ENCODE peak calls at places on chromosomes 6 and 20, in four cellular contexts. One of them, this sample, is unnamed.

GRCh38 chr20:25294459-25295385 is 46.8 kb downstream of the PYGB start:
- DNase-seq in fibroblast of pulmonary artery: peak
- DNase-seq in uterus: peak
- DNase-seq in GM10248: peak
- DNase-seq in this sample: peak

GRCh38 chr6:119533603-119534279 is 184.2 kb upstream of the MAN1A1 start:
- DNase-seq in fibroblast of pulmonary artery: peak
- DNase-seq in uterus: no peak
- DNase-seq in GM10248: peak
- DNase-seq in this sample: peak

GRCh38 chr6:158278015-158278414 is 34.2 kb upstream of the TULP4 start:
- DNase-seq in fibroblast of pulmonary artery: no peak
- DNase-seq in uterus: no peak
- DNase-seq in GM10248: no peak
- DNase-seq in this sample: no peak

GRCh38 chr6:89281779-89282246 is 33.3 kb downstream of the GABRR2 start:
- DNase-seq in fibroblast of pulmonary artery: peak
- DNase-seq in uterus: no peak
- DNase-seq in GM10248: peak
- DNase-seq in this sample: peak

GRCh38 chr20:19699132-19699971 is 58.7 kb upstream of the RIN2 start:
- DNase-seq in fibroblast of pulmonary artery: peak
- DNase-seq in uterus: no peak
- DNase-seq in GM10248: no peak
- DNase-seq in this sample: peak

GRCh38 chr20:21102252-21102609 is 3.9 kb downstream of the LINC00237 start:
- DNase-seq in fibroblast of pulmonary artery: no peak
- DNase-seq in uterus: no peak
- DNase-seq in GM10248: peak
- DNase-seq in this sample: no peak

GRCh38 chr20:53834749-53835148 is 235.6 kb downstream of the BCAS1 start:
- DNase-seq in fibroblast of pulmonary artery: no peak
- DNase-seq in uterus: no peak
- DNase-seq in GM10248: no peak
- DNase-seq in this sample: no peak

GRCh38 chr6:108608453-108609275 is 47.9 kb downstream of the FOXO3 start:
- DNase-seq in fibroblast of pulmonary artery: peak
- DNase-seq in uterus: no peak
- DNase-seq in GM10248: no peak
- DNase-seq in this sample: peak

GRCh38 chr6:170224694-170225660 is 65.9 kb downstream of the DLL1 start:
- DNase-seq in fibroblast of pulmonary artery: no peak
- DNase-seq in uterus: peak
- DNase-seq in GM10248: no peak
- DNase-seq in this sample: peak

GRCh38 chr6:134235937-134236751 is 81.8 kb downstream of the SGK1 start:
- DNase-seq in fibroblast of pulmonary artery: peak
- DNase-seq in uterus: no peak
- DNase-seq in GM10248: peak
- DNase-seq in this sample: peak

GRCh38 chr6:132967871-132968270 is 153.5 kb downstream of the RPS12 start:
- DNase-seq in fibroblast of pulmonary artery: no peak
- DNase-seq in uterus: no peak
- DNase-seq in GM10248: no peak
- DNase-seq in this sample: no peak

GRCh38 chr20:33437141-33437911 is 6.2 kb downstream of the SNTA1 start:
- DNase-seq in fibroblast of pulmonary artery: peak
- DNase-seq in uterus: peak
- DNase-seq in GM10248: no peak
- DNase-seq in this sample: no peak

GRCh38 chr20:63518351-63518861 is 2.2 kb upstream of the PPDPF start:
- DNase-seq in fibroblast of pulmonary artery: no peak
- DNase-seq in uterus: peak
- DNase-seq in GM10248: no peak
- DNase-seq in this sample: no peak

GRCh38 chr6:109336221-109336955 is 45.9 kb downstream of the CD164 start:
- DNase-seq in fibroblast of pulmonary artery: peak
- DNase-seq in uterus: no peak
- DNase-seq in GM10248: no peak
- DNase-seq in this sample: no peak

GRCh38 chr6:160261120-160261450 is 2.5 kb upstream of the SLC22A2 start:
- DNase-seq in fibroblast of pulmonary artery: no peak
- DNase-seq in uterus: no peak
- DNase-seq in GM10248: no peak
- DNase-seq in this sample: no peak

GRCh38 chr6:160264213-160264612 is 5.6 kb upstream of the SLC22A2 start:
- DNase-seq in fibroblast of pulmonary artery: no peak
- DNase-seq in uterus: no peak
- DNase-seq in GM10248: no peak
- DNase-seq in this sample: no peak

GRCh38 chr6:160260283-160261119 is 1.9 kb upstream of the SLC22A2 start:
- DNase-seq in fibroblast of pulmonary artery: no peak
- DNase-seq in uterus: no peak
- DNase-seq in GM10248: no peak
- DNase-seq in this sample: no peak

GRCh38 chr6:160263214-160263939 is 4.8 kb upstream of the SLC22A2 start:
- DNase-seq in fibroblast of pulmonary artery: no peak
- DNase-seq in uterus: no peak
- DNase-seq in GM10248: no peak
- DNase-seq in this sample: no peak

GRCh38 chr6:160261991-160262718 is 3.5 kb upstream of the SLC22A2 start:
- DNase-seq in fibroblast of pulmonary artery: no peak
- DNase-seq in uterus: no peak
- DNase-seq in GM10248: no peak
- DNase-seq in this sample: no peak
- TF ChIP-seq CTCF in fibroblast of pulmonary artery: peak
- TF ChIP-seq CTCF in uterus: no peak
- TF ChIP-seq CTCF in GM10248: no peak
- TF ChIP-seq CTCF in this sample: no peak

DNA sequence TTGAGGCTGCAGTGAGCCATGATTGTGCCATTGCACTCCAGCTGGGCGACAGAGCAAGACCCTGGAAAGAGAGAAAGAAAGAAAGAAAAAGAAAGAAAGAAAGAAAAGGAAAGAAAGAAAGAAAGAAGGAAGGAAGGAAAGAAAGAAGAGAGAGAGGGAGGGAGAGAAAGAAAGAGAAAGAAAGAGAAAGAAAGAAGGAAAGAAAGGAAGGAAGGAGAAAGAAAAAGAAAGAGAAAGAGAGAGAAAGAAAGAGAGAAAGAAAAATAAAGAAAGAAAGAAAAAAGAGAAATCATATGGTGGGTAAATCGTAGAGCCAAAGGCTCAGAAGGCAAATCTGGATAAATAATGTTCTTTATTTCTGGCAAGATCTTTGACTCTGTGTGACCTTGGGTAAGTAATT is 53.4 kb downstream of the CD40 start:
- DNase-seq in fibroblast of pulmonary artery: no peak
- DNase-seq in uterus: no peak
- DNase-seq in GM10248: no peak
- DNase-seq in this sample: no peak
- TF ChIP-seq CTCF in fibroblast of pulmonary artery: no peak
- TF ChIP-seq CTCF in uterus: no peak
- TF ChIP-seq CTCF in GM10248: no peak
- TF ChIP-seq CTCF in this sample: no peak

GRCh38 chr20:37901667-37902503 is 1.0 kb upstream of the VSTM2L start:
- DNase-seq in fibroblast of pulmonary artery: peak
- DNase-seq in uterus: peak
- DNase-seq in GM10248: peak
- DNase-seq in this sample: peak

GRCh38 chr20:37897008-37897548 is 5.8 kb upstream of the VSTM2L start:
- DNase-seq in fibroblast of pulmonary artery: peak
- DNase-seq in uterus: no peak
- DNase-seq in GM10248: no peak
- DNase-seq in this sample: no peak

GRCh38 chr20:37901280-37901666 is 1.7 kb upstream of the VSTM2L start:
- DNase-seq in fibroblast of pulmonary artery: peak
- DNase-seq in uterus: no peak
- DNase-seq in GM10248: no peak
- DNase-seq in this sample: no peak

GRCh38 chr20:37898301-37899104 is 4.4 kb upstream of the VSTM2L start:
- DNase-seq in fibroblast of pulmonary artery: no peak
- DNase-seq in uterus: no peak
- DNase-seq in GM10248: no peak
- DNase-seq in this sample: no peak

GRCh38 chr20:37899105-37900045 is 3.6 kb upstream of the VSTM2L start:
- DNase-seq in fibroblast of pulmonary artery: no peak
- DNase-seq in uterus: no peak
- DNase-seq in GM10248: no peak
- DNase-seq in this sample: no peak
- TF ChIP-seq CTCF in fibroblast of pulmonary artery: no peak
- TF ChIP-seq CTCF in uterus: no peak
- TF ChIP-seq CTCF in GM10248: no peak
- TF ChIP-seq CTCF in this sample: peak

GRCh38 chr6:1424306-1424927 is 35.0 kb downstream of the FOXF2 start:
- DNase-seq in fibroblast of pulmonary artery: peak
- DNase-seq in uterus: no peak
- DNase-seq in GM10248: peak
- DNase-seq in this sample: peak
- TF ChIP-seq CTCF in fibroblast of pulmonary artery: peak
- TF ChIP-seq CTCF in uterus: no peak
- TF ChIP-seq CTCF in GM10248: peak
- TF ChIP-seq CTCF in this sample: peak

GRCh38 chr6:144151010-144151727 is 852 bp downstream of the STX11 start:
- DNase-seq in fibroblast of pulmonary artery: peak
- DNase-seq in uterus: no peak
- DNase-seq in GM10248: peak
- DNase-seq in this sample: no peak
- TF ChIP-seq CTCF in fibroblast of pulmonary artery: no peak
- TF ChIP-seq CTCF in uterus: no peak
- TF ChIP-seq CTCF in GM10248: no peak
- TF ChIP-seq CTCF in this sample: no peak

DNA sequence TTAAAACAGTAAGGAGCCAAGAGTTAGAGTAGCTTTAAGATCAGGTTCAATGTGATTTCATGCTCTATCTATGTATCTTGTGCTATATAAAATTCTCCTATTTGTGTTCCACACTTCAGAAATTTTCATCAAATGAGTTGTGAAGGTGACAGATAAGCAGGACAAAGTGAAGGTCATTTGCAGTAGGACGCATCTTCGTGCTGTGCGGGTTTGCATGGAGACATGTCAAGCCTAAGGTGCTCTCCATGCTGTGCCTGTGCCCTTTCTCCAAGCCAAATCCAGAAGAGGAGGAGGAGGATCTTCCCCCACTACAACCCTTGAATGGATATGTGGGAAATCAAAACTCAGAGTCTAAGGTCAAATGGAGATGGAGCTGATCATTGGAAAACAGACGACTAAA is 147.3 kb upstream of the NEDD9 start:
- DNase-seq in fibroblast of pulmonary artery: no peak
- DNase-seq in uterus: no peak
- DNase-seq in GM10248: no peak
- DNase-seq in this sample: no peak
- TF ChIP-seq CTCF in fibroblast of pulmonary artery: no peak
- TF ChIP-seq CTCF in uterus: no peak
- TF ChIP-seq CTCF in GM10248: no peak
- TF ChIP-seq CTCF in this sample: no peak

This sample was measured in HFFc6.